ENCODE peak calls at places on chromosomes 11 and 22, in four cellular contexts. O is colonic mucosa, N is Daoy, K is HTR-8/SVneo. M is an unnamed sample.

GRCh38 chr11:61293869-61294716 is 1.0 kb downstream of the VWCE start:
- DNase-seq in O (no peak), N (peak; percentile 51), K (peak; percentile 57), M (no peak)

GRCh38 chr11:67266424-67267187 is at the start of gene GRK2:
- DNase-seq in O (no peak), N (peak; percentile 70), K (peak; percentile 67), M (no peak)

GRCh38 chr22:41904450-41905410 is 10.1 kb downstream of the SHISA8 start:
- DNase-seq in O (no peak), N (no peak), K (no peak), M (no peak)

GRCh38 chr11:9516113-9516512 is 55.3 kb downstream of the ZNF143 start:
- DNase-seq in O (peak; percentile 61), N (no peak), K (no peak), M (no peak)

GRCh38 chr11:127106142-127106541 is 105.6 kb upstream of the KIRREL3 start:
- DNase-seq in O (no peak), N (peak; percentile 72), K (no peak), M (no peak)

GRCh38 chr22:29167032-29167911 is 38.4 kb upstream of the EMID1 start:
- DNase-seq in O (no peak), N (peak; percentile 18), K (no peak), M (no peak)

GRCh38 chr22:46483353-46483752 is 54.1 kb downstream of the CELSR1 start:
- DNase-seq in O (no peak), N (no peak), K (no peak), M (no peak)

GRCh38 chr11:85182437-85183109 is 444.6 kb downstream of the DLG2 start:
- DNase-seq in O (no peak), N (no peak), K (no peak), M (no peak)

GRCh38 chr11:44484211-44484610 is 81.3 kb upstream of the CD82 start:
- DNase-seq in O (no peak), N (peak; percentile 23), K (peak; percentile 41), M (no peak)

M was measured in HS-27A.